ENCODE peak calls at places on chromosomes 2 and 18, in nine cellular contexts. One of them, this sample, is unnamed.

GRCh38 chr2:128930101-128930500 is 611.4 kb upstream of the HS6ST1 start:
- DNase-seq in astrocyte: no peak
- DNase-seq in kidney: no peak
- DNase-seq in ovary: no peak
- DNase-seq in DND-41: no peak
- DNase-seq in Peyer's patch: no peak
- DNase-seq in small intestine: no peak
- DNase-seq in adipocyte: no peak
- DNase-seq in heart right ventricle: no peak
- DNase-seq in this sample: no peak

GRCh38 chr2:215693269-215693998 is 257.6 kb upstream of the FN1 start:
- DNase-seq in astrocyte: peak; percentile 94
- DNase-seq in kidney: no peak
- DNase-seq in ovary: peak; percentile 46
- DNase-seq in DND-41: no peak
- DNase-seq in Peyer's patch: no peak
- DNase-seq in small intestine: no peak
- DNase-seq in adipocyte: peak; percentile 83
- DNase-seq in heart right ventricle: no peak
- DNase-seq in this sample: no peak

GRCh38 chr2:108614659-108615058 is 80.4 kb downstream of the LIMS1 start:
- DNase-seq in astrocyte: no peak
- DNase-seq in kidney: no peak
- DNase-seq in ovary: no peak
- DNase-seq in DND-41: no peak
- DNase-seq in Peyer's patch: no peak
- DNase-seq in small intestine: no peak
- DNase-seq in adipocyte: no peak
- DNase-seq in heart right ventricle: no peak
- DNase-seq in this sample: no peak

GRCh38 chr18:70621710-70622109 is 332.9 kb downstream of the SOCS6 start:
- DNase-seq in astrocyte: no peak
- DNase-seq in kidney: no peak
- DNase-seq in ovary: no peak
- DNase-seq in DND-41: peak; percentile 56
- DNase-seq in Peyer's patch: no peak
- DNase-seq in small intestine: no peak
- DNase-seq in adipocyte: no peak
- DNase-seq in heart right ventricle: no peak
- DNase-seq in this sample: no peak

GRCh38 chr18:8553611-8553924 is 55.7 kb upstream of the RAB12 start:
- DNase-seq in astrocyte: no peak
- DNase-seq in kidney: no peak
- DNase-seq in ovary: no peak
- DNase-seq in DND-41: no peak
- DNase-seq in Peyer's patch: no peak
- DNase-seq in small intestine: no peak
- DNase-seq in adipocyte: no peak
- DNase-seq in heart right ventricle: no peak
- DNase-seq in this sample: no peak

GRCh38 chr2:216989335-216990129 is 129.7 kb upstream of the TNP1 start:
- DNase-seq in astrocyte: peak; percentile 30
- DNase-seq in kidney: no peak
- DNase-seq in ovary: no peak
- DNase-seq in DND-41: no peak
- DNase-seq in Peyer's patch: no peak
- DNase-seq in small intestine: no peak
- DNase-seq in adipocyte: no peak
- DNase-seq in heart right ventricle: no peak
- DNase-seq in this sample: no peak

GRCh38 chr18:12694032-12694431 is 8.5 kb downstream of the CEP76 start:
- DNase-seq in astrocyte: peak; percentile 20
- DNase-seq in kidney: no peak
- DNase-seq in ovary: no peak
- DNase-seq in DND-41: no peak
- DNase-seq in Peyer's patch: no peak
- DNase-seq in small intestine: peak; percentile 21
- DNase-seq in adipocyte: peak; percentile 22
- DNase-seq in heart right ventricle: no peak
- DNase-seq in this sample: no peak

GRCh38 chr18:11119962-11120361 is 29.4 kb downstream of the PIEZO2 start:
- DNase-seq in astrocyte: peak; percentile 31
- DNase-seq in kidney: no peak
- DNase-seq in ovary: no peak
- DNase-seq in DND-41: no peak
- DNase-seq in Peyer's patch: no peak
- DNase-seq in small intestine: peak; percentile 60
- DNase-seq in adipocyte: peak; percentile 67
- DNase-seq in heart right ventricle: no peak
- DNase-seq in this sample: no peak

GRCh38 chr18:50806208-50806616 is 13.6 kb downstream of the MRO start:
- DNase-seq in astrocyte: no peak
- DNase-seq in kidney: no peak
- DNase-seq in ovary: no peak
- DNase-seq in DND-41: no peak
- DNase-seq in Peyer's patch: peak; percentile 55
- DNase-seq in small intestine: peak; percentile 96
- DNase-seq in adipocyte: no peak
- DNase-seq in heart right ventricle: no peak
- DNase-seq in this sample: no peak

GRCh38 chr2:84821806-84822205 is 59.1 kb downstream of the TRABD2A start:
- DNase-seq in astrocyte: no peak
- DNase-seq in kidney: no peak
- DNase-seq in ovary: no peak
- DNase-seq in DND-41: no peak
- DNase-seq in Peyer's patch: no peak
- DNase-seq in small intestine: no peak
- DNase-seq in adipocyte: no peak
- DNase-seq in heart right ventricle: no peak
- DNase-seq in this sample: no peak

GRCh38 chr2:54579682-54580349 is 123.7 kb downstream of the SPTBN1 start:
- DNase-seq in astrocyte: no peak
- DNase-seq in kidney: no peak
- DNase-seq in ovary: no peak
- DNase-seq in DND-41: no peak
- DNase-seq in Peyer's patch: peak; percentile 75
- DNase-seq in small intestine: peak; percentile 83
- DNase-seq in adipocyte: no peak
- DNase-seq in heart right ventricle: no peak
- DNase-seq in this sample: peak; percentile 57

GRCh38 chr2:133818661-133819060 is 250.4 kb upstream of the NCKAP5 start:
- DNase-seq in astrocyte: no peak
- DNase-seq in kidney: no peak
- DNase-seq in ovary: no peak
- DNase-seq in DND-41: no peak
- DNase-seq in Peyer's patch: no peak
- DNase-seq in small intestine: no peak
- DNase-seq in adipocyte: no peak
- DNase-seq in heart right ventricle: no peak
- DNase-seq in this sample: no peak

GRCh38 chr18:11654736-11655604 is 34.1 kb upstream of the GNAL start:
- DNase-seq in astrocyte: no peak
- DNase-seq in kidney: no peak
- DNase-seq in ovary: peak; percentile 43
- DNase-seq in DND-41: no peak
- DNase-seq in Peyer's patch: no peak
- DNase-seq in small intestine: peak; percentile 28
- DNase-seq in adipocyte: peak; percentile 70
- DNase-seq in heart right ventricle: peak; percentile 45
- DNase-seq in this sample: peak; percentile 66

GRCh38 chr2:56713161-56713676 is 529.4 kb downstream of the CCDC85A start:
- DNase-seq in astrocyte: peak; percentile 96
- DNase-seq in kidney: no peak
- DNase-seq in ovary: no peak
- DNase-seq in DND-41: no peak
- DNase-seq in Peyer's patch: no peak
- DNase-seq in small intestine: no peak
- DNase-seq in adipocyte: peak; percentile 87
- DNase-seq in heart right ventricle: no peak
- DNase-seq in this sample: no peak

GRCh38 chr2:168773719-168774521 is 28.5 kb upstream of the NOSTRIN start:
- DNase-seq in astrocyte: peak; percentile 22
- DNase-seq in kidney: peak; percentile 74
- DNase-seq in ovary: peak; percentile 65
- DNase-seq in DND-41: peak; percentile 55
- DNase-seq in Peyer's patch: no peak
- DNase-seq in small intestine: peak; percentile 66
- DNase-seq in adipocyte: peak; percentile 49
- DNase-seq in heart right ventricle: peak; percentile 76
- DNase-seq in this sample: peak; percentile 72

GRCh38 chr18:61546598-61546997 is 213.4 kb downstream of the CDH20 start:
- DNase-seq in astrocyte: peak; percentile 57
- DNase-seq in kidney: no peak
- DNase-seq in ovary: no peak
- DNase-seq in DND-41: no peak
- DNase-seq in Peyer's patch: no peak
- DNase-seq in small intestine: no peak
- DNase-seq in adipocyte: peak; percentile 47
- DNase-seq in heart right ventricle: no peak
- DNase-seq in this sample: no peak

GRCh38 chr2:147438897-147439296 is 405.9 kb upstream of the ACVR2A start:
- DNase-seq in astrocyte: no peak
- DNase-seq in kidney: no peak
- DNase-seq in ovary: no peak
- DNase-seq in DND-41: no peak
- DNase-seq in Peyer's patch: no peak
- DNase-seq in small intestine: peak; percentile 91
- DNase-seq in adipocyte: no peak
- DNase-seq in heart right ventricle: no peak
- DNase-seq in this sample: no peak

GRCh38 chr2:119240311-119241204 is 16.9 kb downstream of the STEAP3 start:
- DNase-seq in astrocyte: peak; percentile 80
- DNase-seq in kidney: peak; percentile 89
- DNase-seq in ovary: no peak
- DNase-seq in DND-41: no peak
- DNase-seq in Peyer's patch: no peak
- DNase-seq in small intestine: no peak
- DNase-seq in adipocyte: peak; percentile 78
- DNase-seq in heart right ventricle: peak; percentile 55
- DNase-seq in this sample: peak; percentile 80

GRCh38 chr18:74921057-74921820 is 287.7 kb downstream of the PTGR3 start:
- DNase-seq in astrocyte: no peak
- DNase-seq in kidney: no peak
- DNase-seq in ovary: no peak
- DNase-seq in DND-41: peak; percentile 12
- DNase-seq in Peyer's patch: no peak
- DNase-seq in small intestine: no peak
- DNase-seq in adipocyte: no peak
- DNase-seq in heart right ventricle: no peak
- DNase-seq in this sample: no peak

GRCh38 chr2:156864230-156864629 is 393.3 kb upstream of the GALNT5 start:
- DNase-seq in astrocyte: peak; percentile 44
- DNase-seq in kidney: no peak
- DNase-seq in ovary: no peak
- DNase-seq in DND-41: no peak
- DNase-seq in Peyer's patch: no peak
- DNase-seq in small intestine: no peak
- DNase-seq in adipocyte: peak; percentile 2
- DNase-seq in heart right ventricle: no peak
- DNase-seq in this sample: no peak

GRCh38 chr2:51953931-51954330 is 922.0 kb upstream of the NRXN1 start:
- DNase-seq in astrocyte: peak; percentile 64
- DNase-seq in kidney: no peak
- DNase-seq in ovary: no peak
- DNase-seq in DND-41: no peak
- DNase-seq in Peyer's patch: no peak
- DNase-seq in small intestine: no peak
- DNase-seq in adipocyte: peak; percentile 59
- DNase-seq in heart right ventricle: no peak
- DNase-seq in this sample: no peak

GRCh38 chr18:9659499-9660387 is 45.4 kb upstream of the PPP4R1 start:
- DNase-seq in astrocyte: no peak
- DNase-seq in kidney: no peak
- DNase-seq in ovary: no peak
- DNase-seq in DND-41: no peak
- DNase-seq in Peyer's patch: no peak
- DNase-seq in small intestine: no peak
- DNase-seq in adipocyte: no peak
- DNase-seq in heart right ventricle: no peak
- DNase-seq in this sample: no peak

DNA sequence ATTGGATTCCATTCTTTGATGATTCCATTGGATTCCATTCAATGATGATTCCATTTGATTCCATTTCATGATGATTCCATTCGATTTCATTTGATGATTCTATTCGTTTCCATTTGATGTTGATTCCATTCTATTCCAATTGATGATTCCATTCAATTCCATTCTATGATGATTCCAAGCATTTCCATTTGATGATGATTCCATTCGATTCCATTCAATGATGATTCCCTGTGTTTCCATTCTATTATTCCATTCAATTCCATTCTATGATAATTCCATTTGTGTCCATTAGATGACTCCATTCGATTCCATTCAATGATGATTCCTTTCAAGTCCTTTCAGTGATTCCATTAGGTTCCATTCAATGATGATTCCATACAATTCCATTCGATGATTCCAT is 1090.5 kb downstream of the RPIA start:
- DNase-seq in astrocyte: no peak
- DNase-seq in kidney: no peak
- DNase-seq in ovary: no peak
- DNase-seq in DND-41: no peak
- DNase-seq in Peyer's patch: no peak
- DNase-seq in small intestine: no peak
- DNase-seq in adipocyte: no peak
- DNase-seq in heart right ventricle: no peak
- DNase-seq in this sample: no peak
- H3K9me3 ChIP-seq in astrocyte: peaks cover 51% of the 10 kb centered on the region
- H3K9me3 ChIP-seq in kidney: peaks cover 37% of the 10 kb centered on the region
- H3K9me3 ChIP-seq in ovary: no peaks in the 10 kb centered on the region
- H3K9me3 ChIP-seq in DND-41: peaks cover 86% of the 10 kb centered on the region
- H3K9me3 ChIP-seq in Peyer's patch: peaks cover 51% of the 10 kb centered on the region
- H3K9me3 ChIP-seq in small intestine: no peaks in the 10 kb centered on the region
- H3K9me3 ChIP-seq in adipocyte: peaks cover 93% of the 10 kb centered on the region
- H3K9me3 ChIP-seq in heart right ventricle: peaks cover 98% of the 10 kb centered on the region
- H3K9me3 ChIP-seq in this sample: peaks cover 98% of the 10 kb centered on the region

GRCh38 chr2:218003994-218004419 is 1.2 kb upstream of the TNS1 start:
- DNase-seq in astrocyte: peak; percentile 98
- DNase-seq in kidney: no peak
- DNase-seq in ovary: peak; percentile 87
- DNase-seq in DND-41: no peak
- DNase-seq in Peyer's patch: peak; percentile 28
- DNase-seq in small intestine: no peak
- DNase-seq in adipocyte: peak; percentile 93
- DNase-seq in heart right ventricle: peak; percentile 79
- DNase-seq in this sample: peak; percentile 43
- H3K4me1 ChIP-seq in astrocyte: peaks cover 61% of the 10 kb centered on the region
- H3K4me1 ChIP-seq in kidney: no peaks in the 10 kb centered on the region
- H3K4me1 ChIP-seq in ovary: peaks cover 29% of the 10 kb centered on the region
- H3K4me1 ChIP-seq in DND-41: no peaks in the 10 kb centered on the region
- H3K4me1 ChIP-seq in Peyer's patch: no peaks in the 10 kb centered on the region
- H3K4me1 ChIP-seq in small intestine: no peaks in the 10 kb centered on the region
- H3K4me1 ChIP-seq in adipocyte: peaks cover 76% of the 10 kb centered on the region
- H3K4me1 ChIP-seq in heart right ventricle: peaks cover 38% of the 10 kb centered on the region
- H3K4me1 ChIP-seq in this sample: peaks cover 19% of the 10 kb centered on the region

GRCh38 chr18:35328868-35329267 is 15.4 kb downstream of the ZNF24 start:
- DNase-seq in astrocyte: no peak
- DNase-seq in kidney: no peak
- DNase-seq in ovary: no peak
- DNase-seq in DND-41: no peak
- DNase-seq in Peyer's patch: no peak
- DNase-seq in small intestine: no peak
- DNase-seq in adipocyte: no peak
- DNase-seq in heart right ventricle: no peak
- DNase-seq in this sample: no peak
- H3K9me3 ChIP-seq in astrocyte: no peaks in the 10 kb centered on the region
- H3K9me3 ChIP-seq in kidney: no peaks in the 10 kb centered on the region
- H3K9me3 ChIP-seq in ovary: no peaks in the 10 kb centered on the region
- H3K9me3 ChIP-seq in DND-41: no peaks in the 10 kb centered on the region
- H3K9me3 ChIP-seq in Peyer's patch: no peaks in the 10 kb centered on the region
- H3K9me3 ChIP-seq in small intestine: no peaks in the 10 kb centered on the region
- H3K9me3 ChIP-seq in adipocyte: peaks cover 28% of the 10 kb centered on the region
- H3K9me3 ChIP-seq in heart right ventricle: peaks cover 9% of the 10 kb centered on the region
- H3K9me3 ChIP-seq in this sample: no peaks in the 10 kb centered on the region

GRCh38 chr2:48200591-48201293 is 294.4 kb upstream of the FBXO11 start:
- DNase-seq in astrocyte: no peak
- DNase-seq in kidney: no peak
- DNase-seq in ovary: no peak
- DNase-seq in DND-41: no peak
- DNase-seq in Peyer's patch: no peak
- DNase-seq in small intestine: no peak
- DNase-seq in adipocyte: no peak
- DNase-seq in heart right ventricle: no peak
- DNase-seq in this sample: no peak
- H3K4me1 ChIP-seq in astrocyte: no peaks in the 10 kb centered on the region
- H3K4me1 ChIP-seq in kidney: no peaks in the 10 kb centered on the region
- H3K4me1 ChIP-seq in ovary: no peaks in the 10 kb centered on the region
- H3K4me1 ChIP-seq in DND-41: no peaks in the 10 kb centered on the region
- H3K4me1 ChIP-seq in Peyer's patch: no peaks in the 10 kb centered on the region
- H3K4me1 ChIP-seq in small intestine: no peaks in the 10 kb centered on the region
- H3K4me1 ChIP-seq in adipocyte: peaks cover 27% of the 10 kb centered on the region
- H3K4me1 ChIP-seq in heart right ventricle: no peaks in the 10 kb centered on the region
- H3K4me1 ChIP-seq in this sample: no peaks in the 10 kb centered on the region